ENCODE peak calls at places on chromosome 1, in nine cellular contexts. H is T47D; J is thoracic aorta; K is activated gamma-delta T cell; R is hepatic stellate cell; S is stimulated activated CD8-positive, alpha-beta memory T cell treated with anti-CD3 and anti-CD28 coated beads, Interleukin-4, amount 100 ng/mL, for 4 hours; V is choroid plexus epithelial cell; Y is HFFc6; C is AG08396. N is an unnamed sample.

GRCh38 chr1:238052496-238053266 is 162.0 kb upstream of the ZP4 start:
- DNase-seq in S (no peak), K (no peak), J (no peak), C (no peak), R (no peak), V (no peak), H (no peak), Y (peak), N (no peak)

GRCh38 chr1:117612517-117613248 is 6.8 kb downstream of the TENT5C start:
- DNase-seq in V (no peak), K (no peak), H (no peak), R (peak), S (no peak), C (peak), Y (peak), J (no peak), N (peak)

GRCh38 chr1:54835131-54835898 is 34.2 kb upstream of the TTC22 start:
- DNase-seq in H (no peak), K (no peak), J (no peak), R (no peak), C (no peak), V (no peak), S (no peak), Y (no peak), N (no peak)

GRCh38 chr1:54724771-54725170 is 9.1 kb downstream of the TTC4 start:
- DNase-seq in K (no peak), Y (no peak), S (no peak), R (no peak), V (no peak), H (no peak), C (no peak), J (no peak), N (no peak)

GRCh38 chr1:10796029-10796944 is at the start of gene CASZ1:
- DNase-seq in Y (peak), C (peak), V (peak), S (no peak), H (peak), J (peak), R (peak), K (no peak), N (no peak)

GRCh38 chr1:159646687-159647086 is 59.1 kb downstream of the APCS start:
- DNase-seq in J (no peak), R (no peak), S (no peak), H (no peak), Y (no peak), K (no peak), C (no peak), V (no peak), N (no peak)

GRCh38 chr1:201546093-201546492 is 7.2 kb downstream of the NAV1 start:
- DNase-seq in Y (no peak), S (no peak), J (no peak), R (no peak), V (no peak), H (no peak), K (no peak), C (no peak), N (no peak)

GRCh38 chr1:204503913-204504519 is 9.4 kb upstream of the PIK3C2B start:
- DNase-seq in J (no peak), S (no peak), V (no peak), C (no peak), Y (no peak), K (no peak), H (no peak), R (no peak), N (no peak)

GRCh38 chr1:163924041-163924440 is 602.3 kb downstream of the NUF2 start:
- DNase-seq in H (no peak), R (no peak), V (no peak), S (no peak), K (no peak), Y (no peak), C (no peak), J (no peak), N (no peak)

GRCh38 chr1:31689821-31690220 is 14.0 kb downstream of the COL16A1 start:
- DNase-seq in S (no peak), C (peak), K (no peak), J (no peak), V (peak), R (peak), H (no peak), Y (peak), N (no peak)

GRCh38 chr1:202153284-202153683 is 7.1 kb downstream of the PTPN7 start:
- DNase-seq in H (no peak), R (no peak), S (no peak), Y (no peak), V (no peak), J (no peak), K (no peak), C (no peak), N (no peak)

GRCh38 chr1:12435639-12436344 is 182.2 kb downstream of the DHRS3 start:
- DNase-seq in S (no peak), H (no peak), R (no peak), C (no peak), K (no peak), Y (no peak), V (peak), J (no peak), N (peak)

GRCh38 chr1:43205671-43206070 is 33.5 kb downstream of the CFAP57 start:
- DNase-seq in K (no peak), S (no peak), J (no peak), R (peak), H (no peak), V (peak), C (no peak), Y (peak), N (no peak)

GRCh38 chr1:153190373-153190772 is 12.9 kb upstream of the LELP1 start:
- DNase-seq in R (no peak), S (no peak), C (no peak), H (no peak), J (no peak), V (no peak), Y (no peak), K (no peak), N (no peak)

GRCh38 chr1:47585141-47585902 is 147.5 kb downstream of the FOXD2 start:
- DNase-seq in S (no peak), J (no peak), R (no peak), C (no peak), Y (no peak), K (no peak), V (no peak), H (no peak), N (no peak)

GRCh38 chr1:20603473-20604464 is 14.9 kb downstream of the CDA start:
- DNase-seq in K (no peak), J (no peak), S (no peak), C (peak), Y (peak), R (peak), H (no peak), V (peak), N (no peak)